ENCODE peak calls at places on chromosomes 2 and 18, in five cellular contexts. D, B, A, Q and V are unnamed samples.

GRCh38 chr2:102111823-102112222 is 30.7 kb upstream of the IL1R1 start:
- DNase-seq in D (peak; percentile 34), B (no peak), A (no peak), Q (no peak), V (no peak)

GRCh38 chr2:31812051-31812798 is 198.6 kb downstream of the MEMO1 start:
- DNase-seq in D (peak; percentile 8), B (no peak), A (no peak), Q (peak; percentile 87), V (peak; percentile 6)

GRCh38 chr2:231189571-231190495 is 8.6 kb upstream of the ARMC9 start:
- DNase-seq in D (peak; percentile 66), B (peak; percentile 18), A (peak; percentile 94), Q (no peak), V (no peak)

GRCh38 chr2:120205901-120206581 is 17.2 kb downstream of the TMEM185B start:
- DNase-seq in D (no peak), B (no peak), A (no peak), Q (no peak), V (peak; percentile 30)

GRCh38 chr2:236065756-236066155 is 102.4 kb downstream of the GBX2 start:
- DNase-seq in D (no peak), B (no peak), A (no peak), Q (no peak), V (no peak)

GRCh38 chr2:238631491-238632180 is 204.9 kb downstream of the ASB1 start:
- DNase-seq in D (no peak), B (no peak), A (peak; percentile 25), Q (no peak), V (no peak)

GRCh38 chr2:45554764-45555163 is 56.3 kb downstream of the SRBD1 start:
- DNase-seq in D (peak; percentile 48), B (no peak), A (no peak), Q (peak; percentile 46), V (no peak)

GRCh38 chr2:46845542-46846453 is 69.8 kb downstream of the MCFD2 start:
- DNase-seq in D (peak; percentile 87), B (no peak), A (peak; percentile 64), Q (no peak), V (no peak)

GRCh38 chr18:69658137-69658536 is 257.4 kb downstream of the DOK6 start:
- DNase-seq in D (peak; percentile 14), B (no peak), A (no peak), Q (no peak), V (no peak)

GRCh38 chr2:240873805-240874714 is 5.4 kb downstream of the AGXT start:
- DNase-seq in D (peak; percentile 28), B (no peak), A (no peak), Q (no peak), V (no peak)

GRCh38 chr2:169662744-169663143 is 31.5 kb downstream of the CFAP210 start:
- DNase-seq in D (no peak), B (no peak), A (no peak), Q (no peak), V (no peak)

GRCh38 chr2:157898591-157898996 is 22.5 kb upstream of the ACVR1 start:
- DNase-seq in D (peak; percentile 82), B (no peak), A (no peak), Q (peak; percentile 53), V (peak; percentile 29)

GRCh38 chr2:236582968-236583367 is 13.3 kb downstream of the ACKR3 start:
- DNase-seq in D (no peak), B (no peak), A (no peak), Q (no peak), V (no peak)

GRCh38 chr18:59697236-59697932 is at the start of gene CCBE1:
- DNase-seq in D (peak; percentile 81), B (no peak), A (peak; percentile 71), Q (no peak), V (no peak)

GRCh38 chr2:148039783-148040182 is 18.9 kb downstream of the MBD5 start:
- DNase-seq in D (no peak), B (no peak), A (no peak), Q (no peak), V (no peak)

GRCh38 chr18:58355243-58355642 is 273.6 kb downstream of the ALPK2 start:
- DNase-seq in D (no peak), B (no peak), A (no peak), Q (no peak), V (no peak)

GRCh38 chr18:5851998-5852397 is 43.3 kb downstream of the TMEM200C start:
- DNase-seq in D (no peak), B (no peak), A (no peak), Q (no peak), V (no peak)

GRCh38 chr18:27377251-27377650 is 192.1 kb upstream of the CHST9 start:
- DNase-seq in D (no peak), B (no peak), A (no peak), Q (no peak), V (no peak)

GRCh38 chr2:165251361-165251760 is 12.1 kb downstream of the SCN2A start:
- DNase-seq in D (no peak), B (no peak), A (no peak), Q (no peak), V (no peak)

GRCh38 chr18:51039138-51040112 is 9.4 kb downstream of the SMAD4 start:
- DNase-seq in D (peak; percentile 45), B (no peak), A (no peak), Q (no peak), V (no peak)

GRCh38 chr2:134401789-134402188 is 147.9 kb downstream of the MGAT5 start:
- DNase-seq in D (no peak), B (no peak), A (no peak), Q (no peak), V (no peak)

GRCh38 chr2:179410552-179411356 is 146.1 kb upstream of the SESTD1 start:
- DNase-seq in D (peak; percentile 79), B (peak; percentile 57), A (no peak), Q (peak; percentile 68), V (no peak)

GRCh38 chr2:191811807-191812602 is 34.9 kb downstream of the CAVIN2 start:
- DNase-seq in D (peak; percentile 85), B (peak; percentile 64), A (no peak), Q (peak; percentile 68), V (no peak)

GRCh38 chr2:199861116-199861774 is 10.3 kb upstream of the FTCDNL1 start:
- DNase-seq in D (peak; percentile 50), B (no peak), A (no peak), Q (peak; percentile 22), V (no peak)

GRCh38 chr2:49291619-49292018 is 137.3 kb upstream of the FSHR start:
- DNase-seq in D (no peak), B (no peak), A (no peak), Q (no peak), V (no peak)

GRCh38 chr18:56475250-56475649 is 163.1 kb downstream of the TXNL1 start:
- DNase-seq in D (no peak), B (no peak), A (no peak), Q (no peak), V (no peak)

GRCh38 chr2:83305758-83306378 is 1153.2 kb downstream of the SUCLG1 start:
- DNase-seq in D (no peak), B (no peak), A (no peak), Q (no peak), V (no peak)

GRCh38 chr2:184685999-184686841 is 87.9 kb downstream of the ZNF804A start:
- DNase-seq in D (peak; percentile 15), B (no peak), A (no peak), Q (no peak), V (no peak)

GRCh38 chr2:45276914-45277313 is 267.7 kb upstream of the SIX2 start:
- DNase-seq in D (peak; percentile 65), B (no peak), A (peak; percentile 53), Q (no peak), V (no peak)

GRCh38 chr2:12316464-12316863 is 400.3 kb upstream of the TRIB2 start:
- DNase-seq in D (no peak), B (no peak), A (no peak), Q (no peak), V (no peak)
- H3K27ac ChIP-seq in D (no peak overlapping the region), B (no peak overlapping the region), A (no peak overlapping the region), Q (no peak overlapping the region), V (no peak overlapping the region)

DNA sequence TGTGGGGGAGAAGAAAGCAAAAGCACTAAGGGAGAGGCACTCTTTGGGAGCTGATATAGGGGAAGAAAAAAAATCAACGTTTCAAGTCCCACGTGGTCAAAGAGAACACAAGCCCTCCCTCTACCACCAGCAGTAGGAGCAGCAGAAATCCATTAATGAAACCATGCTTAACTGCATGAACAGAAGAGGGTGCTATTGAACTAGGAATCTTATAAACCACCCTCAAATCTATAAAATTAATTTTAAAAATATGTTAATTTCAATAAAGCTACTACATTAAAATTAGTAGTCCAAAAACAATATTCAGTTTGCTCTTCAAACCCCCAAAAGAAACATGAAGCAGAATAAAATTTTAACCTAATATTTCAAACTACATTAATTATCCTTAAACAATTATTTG is 147.8 kb downstream of the TMEM18 start:
- DNase-seq in D (peak; percentile 9), B (no peak), A (no peak), Q (no peak), V (no peak)
- TF ChIP-seq CTCF in D (no peak), B (peak; percentile 58), A (no peak), Q (peak; percentile 6), V (peak; percentile 68)

DNA sequence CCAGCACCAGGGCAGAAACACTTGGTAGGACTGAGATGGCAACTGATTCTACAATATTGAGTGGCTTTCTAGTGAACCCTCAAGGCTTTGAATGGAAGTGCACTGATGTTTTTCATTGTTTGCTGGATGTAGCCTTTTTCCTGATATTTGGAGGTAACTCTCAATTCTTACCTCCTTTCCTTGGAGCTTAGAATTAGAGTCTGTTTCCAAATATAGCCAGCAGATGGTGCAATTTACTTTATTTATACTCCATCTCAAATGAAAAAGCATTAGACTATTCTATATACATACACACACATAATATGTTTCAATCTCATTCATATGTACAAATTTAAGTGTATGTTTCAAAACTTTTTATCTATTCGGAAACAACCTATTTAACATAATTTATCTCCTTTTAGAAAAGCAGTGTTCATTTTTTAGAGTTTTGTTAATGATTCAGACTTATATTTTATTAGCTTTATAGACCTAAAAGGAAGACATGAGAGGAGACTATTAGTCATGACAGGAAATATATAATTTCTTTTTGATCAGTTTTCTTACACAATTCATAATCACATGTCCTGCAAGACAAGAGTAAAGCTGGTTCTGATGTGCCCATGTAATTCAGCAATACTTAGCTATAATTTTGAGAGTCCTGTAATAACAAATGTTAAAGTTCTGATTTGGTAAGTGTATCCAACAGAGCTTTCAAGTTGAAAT is 124.8 kb downstream of the NUP35 start:
- DNase-seq in D (peak; percentile 50), B (no peak), A (no peak), Q (peak; percentile 17), V (no peak)
- H3K27ac ChIP-seq in D (no peak overlapping the region), B (no peak overlapping the region), A (no peak overlapping the region), Q (no peak overlapping the region), V (no peak overlapping the region)

DNA sequence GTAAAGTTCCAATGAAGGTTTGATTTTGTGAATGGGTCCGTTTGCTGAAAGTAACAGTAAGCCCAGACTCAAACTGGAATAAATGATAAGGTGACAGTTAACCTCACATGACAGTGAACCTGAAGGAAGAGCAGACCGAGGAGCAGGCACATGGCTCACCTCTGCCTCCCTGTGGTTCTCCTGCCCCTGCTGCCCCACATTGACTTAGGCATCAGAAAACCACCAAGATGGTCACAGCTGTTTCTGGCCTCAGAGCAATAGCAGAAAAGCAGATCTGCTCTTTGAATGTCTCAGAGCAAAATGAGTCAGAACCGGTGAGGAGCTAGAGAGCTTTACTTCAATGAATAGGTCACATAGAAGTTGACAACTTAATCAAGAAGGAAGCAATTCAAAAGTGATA is 487.6 kb downstream of the METTL4 start:
- DNase-seq in D (no peak), B (no peak), A (no peak), Q (no peak), V (no peak)
- TF ChIP-seq CTCF in D (no peak), B (no peak), A (no peak), Q (peak; percentile 44), V (no peak)